ENCODE peak calls at places on chromosomes 11 and 22, in nine cellular contexts. N, K, W, S, X, P, I, T and M are unnamed samples.

GRCh38 chr11:116990061-116990473 is 108.2 kb downstream of the SIK3 start:
- DNase-seq in N (no peak), K (no peak), W (no peak), S (no peak), X (no peak), P (no peak), I (no peak), T (peak; percentile 47), M (no peak)

GRCh38 chr22:38841211-38841610 is 2.6 kb downstream of the NPTXR start:
- DNase-seq in N (no peak), K (no peak), W (peak; percentile 54), S (no peak), X (no peak), P (no peak), I (no peak), T (peak; percentile 74), M (no peak)

GRCh38 chr22:26681395-26681821 is 24.0 kb downstream of the MIAT start:
- DNase-seq in N (no peak), K (no peak), W (peak; percentile 54), S (no peak), X (no peak), P (no peak), I (no peak), T (no peak), M (no peak)

GRCh38 chr11:69156673-69157155 is 979 bp downstream of the SMIM38 start:
- DNase-seq in N (no peak), K (no peak), W (peak; percentile 51), S (no peak), X (no peak), P (no peak), I (no peak), T (no peak), M (no peak)

GRCh38 chr11:107924306-107924705 is 3.9 kb upstream of the RAB39A start:
- DNase-seq in N (no peak), K (no peak), W (no peak), S (no peak), X (no peak), P (no peak), I (no peak), T (no peak), M (no peak)

GRCh38 chr11:47101452-47101851 is 75.2 kb downstream of the ARFGAP2 start:
- DNase-seq in N (no peak), K (no peak), W (no peak), S (no peak), X (no peak), P (no peak), I (no peak), T (no peak), M (no peak)

GRCh38 chr11:4606231-4607015 is 1.6 kb downstream of the TRIM68 start:
- DNase-seq in N (no peak), K (no peak), W (no peak), S (no peak), X (no peak), P (no peak), I (no peak), T (peak; percentile 8), M (no peak)

GRCh38 chr11:4826425-4826824 is 5.3 kb downstream of the OR51F2 start:
- DNase-seq in N (no peak), K (no peak), W (no peak), S (no peak), X (no peak), P (no peak), I (no peak), T (no peak), M (no peak)

GRCh38 chr11:123103326-123103980 is 41.5 kb upstream of the HSPA8 start:
- DNase-seq in N (no peak), K (no peak), W (no peak), S (peak; percentile 33), X (peak; percentile 69), P (peak; percentile 50), I (peak; percentile 48), T (peak; percentile 46), M (peak; percentile 70)

DNA sequence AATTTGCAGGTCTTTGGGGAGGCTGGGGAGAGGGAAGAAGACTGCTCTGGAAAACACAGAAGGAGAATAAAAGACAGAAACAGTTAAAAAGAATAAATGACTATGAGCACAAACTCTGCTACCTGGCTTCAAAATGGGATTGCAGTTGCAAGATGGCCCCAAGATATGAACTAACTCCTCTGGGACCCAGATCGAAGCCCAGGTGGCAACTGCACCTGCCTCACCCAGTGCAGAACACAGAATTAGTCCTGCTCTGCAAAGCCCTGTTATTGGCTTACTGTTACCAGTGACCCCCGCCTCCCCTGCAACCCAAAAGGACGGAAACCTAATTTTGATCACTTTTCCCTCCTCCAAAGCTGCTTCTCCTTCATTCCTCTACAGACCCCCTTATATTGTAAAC is 35.9 kb upstream of the POU2AF1 start:
- DNase-seq in N (no peak), K (no peak), W (no peak), S (no peak), X (no peak), P (no peak), I (no peak), T (no peak), M (no peak)
- TF ChIP-seq POLR2A in N (no peak), K (no peak), W (no peak), S (no peak), X (no peak), P (no peak), I (no peak), T (no peak), M (no peak)

GRCh38 chr22:48275412-48275811 is 1513.0 kb downstream of the TBC1D22A start:
- DNase-seq in N (no peak), K (no peak), W (no peak), S (no peak), X (no peak), P (no peak), I (no peak), T (no peak), M (no peak)
- TF ChIP-seq POLR2A in N (no peak), K (no peak), W (no peak), S (no peak), X (no peak), P (no peak), I (no peak), T (no peak), M (no peak)

DNA sequence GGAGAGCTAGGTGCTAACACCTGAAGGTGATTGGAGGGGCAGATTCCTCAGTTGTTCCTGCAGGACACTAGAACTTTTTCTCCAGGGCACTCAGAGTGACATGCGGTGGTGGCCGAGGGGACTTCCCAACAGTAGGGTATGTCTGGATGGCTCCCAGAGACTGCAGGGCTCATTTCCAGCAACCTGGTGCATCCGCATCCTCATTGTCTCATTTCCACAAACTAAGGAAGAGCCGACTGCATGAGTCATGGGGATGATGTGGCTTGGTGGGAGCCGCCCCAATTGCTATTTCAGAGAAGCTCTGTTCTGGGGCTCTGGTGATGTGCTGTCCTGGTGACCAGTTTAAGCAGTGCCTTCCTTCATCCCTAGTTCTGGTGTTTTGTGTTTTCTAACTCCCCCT is 2.8 kb upstream of the ROBO4 start:
- DNase-seq in N (no peak), K (no peak), W (no peak), S (no peak), X (peak; percentile 75), P (no peak), I (no peak), T (no peak), M (peak; percentile 89)
- TF ChIP-seq POLR2A in N (no peak), K (no peak), W (no peak), S (no peak), X (no peak), P (no peak), I (no peak), T (no peak), M (no peak)

GRCh38 chr11:132904091-132904490 is 628.2 kb downstream of the OPCML start:
- DNase-seq in N (no peak), K (no peak), W (no peak), S (no peak), X (no peak), P (no peak), I (no peak), T (no peak), M (no peak)
- TF ChIP-seq POLR2A in N (no peak), K (no peak), W (no peak), S (no peak), X (no peak), P (no peak), I (no peak), T (no peak), M (no peak)

DNA sequence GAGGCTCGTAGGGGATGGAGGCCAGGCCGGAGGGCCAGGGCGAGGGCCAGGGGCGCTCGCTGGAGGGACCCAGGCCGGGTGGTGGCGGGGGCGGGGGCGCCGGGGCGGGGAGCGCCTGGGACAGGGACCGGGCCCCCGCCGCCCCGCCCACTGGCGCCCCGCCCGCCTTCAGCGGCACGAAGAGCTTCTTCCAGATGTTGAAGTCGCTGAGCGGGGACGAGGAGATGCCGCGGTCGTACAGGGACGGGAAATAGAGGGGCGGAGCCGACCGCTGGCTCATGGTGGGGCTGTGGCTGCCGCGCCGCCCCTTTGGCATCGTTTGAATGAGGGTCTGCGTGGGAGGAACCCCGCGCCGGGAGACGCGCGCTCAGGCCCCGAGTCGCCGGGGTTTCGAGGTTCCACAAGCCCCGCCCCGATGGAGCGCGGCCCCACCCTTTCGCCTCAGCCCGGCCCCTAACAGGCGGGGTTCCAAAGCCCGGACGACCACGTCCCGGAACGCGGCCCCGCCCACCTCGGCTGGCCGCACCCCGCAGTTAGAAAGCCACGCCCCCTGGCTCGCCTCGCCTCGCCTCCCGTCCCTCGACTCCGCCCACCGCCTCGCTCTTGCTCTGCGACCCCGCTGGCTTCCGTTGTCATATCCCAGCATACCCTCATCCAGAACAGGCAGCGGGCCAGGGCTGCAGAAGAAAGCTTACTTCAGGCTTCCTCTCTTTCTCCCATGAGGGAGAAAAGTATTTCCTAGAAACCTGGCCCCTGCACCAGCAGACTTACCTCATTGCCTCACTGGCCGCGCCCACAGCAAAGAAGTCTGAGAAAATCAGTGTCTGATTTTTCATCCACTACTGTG is at the start of gene C11orf91:
- DNase-seq in N (peak; percentile 82), K (peak; percentile 98), W (peak; percentile 99), S (peak; percentile 97), X (peak; percentile 97), P (peak; percentile 96), I (peak; percentile 89), T (peak; percentile 96), M (peak; percentile 96)
- TF ChIP-seq POLR2A in N (peak; percentile 83), K (peak; percentile 48), W (peak; percentile 61), S (no peak), X (peak; percentile 33), P (peak; percentile 61), I (peak; percentile 47), T (no peak), M (no peak)

DNA sequence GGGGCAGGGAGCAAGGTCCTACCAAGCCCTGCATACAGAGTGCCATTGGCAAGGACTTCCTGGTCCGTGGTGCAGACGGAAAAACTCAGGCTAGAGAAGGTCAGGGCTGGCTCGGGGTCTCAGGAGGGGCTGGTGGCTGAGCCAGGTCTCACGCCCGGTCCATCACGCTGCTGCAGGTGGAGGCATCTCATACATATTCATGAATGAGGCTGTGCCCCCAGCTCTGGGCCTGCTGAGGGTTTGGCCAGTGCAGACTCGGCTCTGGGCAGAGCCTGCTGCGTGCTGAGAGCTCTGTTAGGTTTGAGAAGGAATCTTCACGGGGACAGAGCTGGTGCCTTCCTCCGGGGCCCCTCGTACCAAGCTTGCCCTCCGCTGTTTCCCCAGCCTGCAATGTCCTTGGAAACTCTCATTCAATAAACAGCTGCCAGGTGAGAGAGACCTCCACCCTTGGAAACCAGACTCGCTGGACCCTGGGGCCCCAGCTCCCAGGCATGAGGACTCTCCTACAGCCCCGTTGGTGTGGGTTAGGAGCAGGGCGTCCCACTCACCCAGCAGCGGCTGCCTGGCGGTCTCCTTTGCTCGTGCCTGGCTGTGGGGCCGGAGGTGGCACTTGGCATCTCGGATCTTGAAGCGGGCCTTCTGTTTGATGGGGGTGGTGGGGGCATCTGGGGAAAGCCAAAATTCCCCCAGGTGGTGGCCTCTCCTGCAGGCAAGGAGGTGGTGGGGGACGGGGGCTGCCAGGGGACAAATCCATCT is 33.9 kb upstream of the TTLL12 start:
- DNase-seq in N (no peak), K (no peak), W (no peak), S (no peak), X (no peak), P (no peak), I (no peak), T (no peak), M (no peak)
- TF ChIP-seq POLR2A in N (no peak), K (no peak), W (no peak), S (no peak), X (no peak), P (no peak), I (no peak), T (no peak), M (no peak)